ENCODE peak calls at places on chromosomes 4 and X, in ten cellular contexts. O, G, M, K, C, P, J, N, W and A are unnamed samples.
A peak's percentile ranks its signal among the peaks of the same experiment; 100 is the strongest.

GRCh38 chr4:182022899-182023298 is 220.3 kb upstream of the TENM3 start:
- DNase-seq in O (no peak), G (no peak), M (no peak), K (no peak), C (no peak), P (no peak), J (no peak), N (no peak), W (no peak), A (no peak)

GRCh38 chr4:5995901-5996623 is 22.2 kb downstream of the C4orf50 start:
- DNase-seq in O (no peak), G (no peak), M (no peak), K (peak; percentile 25), C (no peak), P (no peak), J (no peak), N (no peak), W (no peak), A (no peak)

GRCh38 chr4:27000820-27001219 is 140.2 kb downstream of the STIM2 start:
- DNase-seq in O (peak; percentile 38), G (no peak), M (no peak), K (no peak), C (no peak), P (no peak), J (no peak), N (no peak), W (no peak), A (no peak)

GRCh38 chr4:139710073-139710472 is 44.5 kb downstream of the MGST2 start:
- DNase-seq in O (no peak), G (no peak), M (peak; percentile 42), K (no peak), C (no peak), P (no peak), J (no peak), N (peak; percentile 20), W (no peak), A (no peak)

GRCh38 chr4:102564399-102564921 is 63.3 kb downstream of the NFKB1 start:
- DNase-seq in O (peak; percentile 80), G (no peak), M (peak; percentile 79), K (no peak), C (no peak), P (no peak), J (no peak), N (peak; percentile 58), W (no peak), A (no peak)

GRCh38 chr4:27913738-27914137 is 1053.1 kb downstream of the STIM2 start:
- DNase-seq in O (no peak), G (no peak), M (no peak), K (no peak), C (no peak), P (no peak), J (no peak), N (no peak), W (no peak), A (no peak)

GRCh38 chrX:144896323-144896722 is 351.0 kb upstream of the SPANXN1 start:
- DNase-seq in O (peak; percentile 0), G (no peak), M (peak; percentile 25), K (no peak), C (no peak), P (no peak), J (no peak), N (no peak), W (no peak), A (no peak)

GRCh38 chr4:169110633-169111032 is 100.6 kb upstream of the CBR4 start:
- DNase-seq in O (peak; percentile 30), G (no peak), M (peak; percentile 26), K (no peak), C (no peak), P (no peak), J (no peak), N (no peak), W (no peak), A (no peak)

GRCh38 chrX:133913658-133914388 is 71.6 kb downstream of the GPC3 start:
- DNase-seq in O (no peak), G (no peak), M (no peak), K (no peak), C (no peak), P (no peak), J (no peak), N (no peak), W (no peak), A (no peak)

GRCh38 chrX:77442728-77443127 is 4.5 kb upstream of the FGF16 start:
- DNase-seq in O (peak; percentile 80), G (no peak), M (peak; percentile 79), K (no peak), C (no peak), P (no peak), J (no peak), N (peak; percentile 41), W (no peak), A (no peak)

DNA sequence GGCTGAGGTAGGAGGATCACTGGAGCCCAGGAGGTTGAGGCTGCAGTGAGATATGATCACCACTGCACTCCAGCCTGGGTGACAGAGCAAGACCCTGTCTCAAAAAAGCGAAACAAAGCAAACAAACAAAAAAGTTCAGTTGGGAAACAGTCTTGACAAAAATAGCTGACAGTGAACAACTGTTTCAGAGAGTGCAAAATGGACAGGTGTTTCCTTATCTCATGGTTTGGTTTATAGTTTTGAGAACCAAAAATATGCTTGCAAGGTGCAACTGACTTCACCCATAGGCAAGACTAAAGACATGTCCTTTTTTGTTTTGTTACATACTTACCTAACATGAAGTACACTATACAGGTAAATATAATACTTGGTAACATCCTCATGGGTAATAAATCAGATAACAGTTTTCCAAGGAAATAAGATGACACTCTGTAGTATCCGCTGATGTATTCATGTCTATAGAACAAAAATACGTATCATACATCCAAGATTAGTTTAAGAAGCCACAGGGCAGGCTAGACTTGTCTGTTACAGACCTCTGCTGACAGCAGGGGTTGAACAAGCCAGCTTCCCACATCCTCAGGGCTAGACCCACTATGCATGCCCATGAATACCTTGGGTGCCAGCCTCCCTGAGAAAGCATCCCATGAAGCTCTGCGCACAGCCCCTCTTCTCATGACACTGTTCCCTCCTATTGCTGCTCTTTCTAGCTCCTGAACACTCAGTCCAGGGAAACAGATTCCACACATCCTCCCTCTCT is 59.3 kb downstream of the ABCG2 start:
- DNase-seq in O (no peak), G (no peak), M (no peak), K (no peak), C (no peak), P (no peak), J (no peak), N (no peak), W (no peak), A (no peak)
- H3K4me3 ChIP-seq in O (no peak overlapping the region), G (no peak overlapping the region), M (no peak overlapping the region), K (no peak overlapping the region), C (no peak overlapping the region), P (no peak overlapping the region), J (no peak overlapping the region), N (no peak overlapping the region), W (no peak overlapping the region), A (no peak overlapping the region)

DNA sequence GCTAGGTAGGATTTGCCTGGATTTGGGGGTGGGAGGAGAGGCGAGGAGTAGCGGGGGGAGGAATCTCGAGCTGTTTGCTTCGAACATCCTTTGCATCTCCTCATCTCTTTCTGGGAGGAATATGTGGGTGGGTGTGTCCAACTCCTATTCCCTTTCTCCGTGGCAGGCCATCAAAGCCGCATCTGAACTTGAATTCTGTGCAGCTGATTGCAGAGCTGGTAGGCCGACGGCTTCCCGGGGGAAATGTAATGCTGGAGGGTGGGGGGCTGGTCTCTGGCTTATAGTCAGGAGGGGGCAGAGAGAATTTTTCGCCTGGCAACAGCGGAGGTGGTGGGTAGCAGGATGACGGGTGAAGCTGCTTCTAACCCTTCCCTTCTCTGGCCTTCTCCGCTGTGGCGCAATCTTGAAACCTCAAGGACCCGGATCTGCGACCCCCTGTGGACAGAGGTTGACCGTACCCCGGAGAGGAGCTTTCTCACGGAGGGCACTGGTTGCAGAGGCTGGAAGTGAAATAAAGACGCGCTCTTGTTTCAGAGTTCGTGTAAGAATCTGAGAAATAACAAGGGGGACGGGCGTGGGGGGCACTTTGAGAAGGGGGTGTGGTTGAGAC is 654 bp downstream of the ZCCHC12 start:
- DNase-seq in O (no peak), G (no peak), M (no peak), K (no peak), C (no peak), P (no peak), J (no peak), N (no peak), W (no peak), A (no peak)
- H3K4me3 ChIP-seq in O (no peak overlapping the region), G (peak overlapping the region; percentile 39), M (peak overlapping the region; percentile 21), K (no peak overlapping the region), C (peak overlapping the region; percentile 48), P (peak overlapping the region; percentile 18), J (peak overlapping the region; percentile 45), N (peak overlapping the region; percentile 21), W (peak overlapping the region; percentile 28), A (peak overlapping the region; percentile 29)

GRCh38 chr4:158170691-158171455 is 2.0 kb downstream of the GASK1B start:
- DNase-seq in O (peak; percentile 94), G (peak; percentile 72), M (peak; percentile 73), K (peak; percentile 69), C (no peak), P (peak; percentile 45), J (peak; percentile 74), N (peak; percentile 70), W (no peak), A (no peak)

GRCh38 chr4:158171456-158171790 is 1.4 kb downstream of the GASK1B start:
- DNase-seq in O (no peak), G (no peak), M (no peak), K (no peak), C (no peak), P (no peak), J (no peak), N (no peak), W (no peak), A (no peak)

GRCh38 chr4:158169931-158170690 is 2.7 kb downstream of the GASK1B start:
- DNase-seq in O (peak; percentile 9), G (no peak), M (peak; percentile 44), K (no peak), C (no peak), P (no peak), J (no peak), N (peak; percentile 60), W (no peak), A (no peak)

GRCh38 chr4:158168606-158169005 is 4.2 kb downstream of the GASK1B start:
- DNase-seq in O (no peak), G (no peak), M (no peak), K (no peak), C (no peak), P (no peak), J (no peak), N (no peak), W (no peak), A (no peak)

DNA sequence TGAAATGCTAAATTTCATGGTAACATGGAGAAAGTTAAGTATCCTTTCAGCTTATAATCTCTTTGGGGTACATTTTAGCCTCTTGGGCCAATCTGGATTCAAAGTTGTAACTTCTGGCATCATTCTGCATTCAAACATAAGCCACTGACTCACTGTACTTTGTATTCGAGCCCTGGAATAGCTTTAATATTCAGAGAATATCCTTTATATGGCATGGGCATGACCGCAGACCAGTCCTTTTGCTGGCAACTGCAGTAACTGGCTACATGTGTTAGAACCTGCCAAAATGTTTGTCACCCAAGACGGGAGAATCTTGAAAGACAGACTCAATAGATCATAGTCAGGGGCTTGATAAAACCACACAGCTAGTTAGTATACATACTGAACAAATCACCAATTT is 3.3 kb downstream of the GASK1B start:
- DNase-seq in O (peak; percentile 30), G (no peak), M (peak; percentile 48), K (no peak), C (no peak), P (no peak), J (no peak), N (peak; percentile 44), W (no peak), A (no peak)
- H3K4me3 ChIP-seq in O (peak overlapping the region; percentile 54), G (peak overlapping the region; percentile 53), M (peak overlapping the region; percentile 67), K (peak overlapping the region; percentile 31), C (peak overlapping the region; percentile 46), P (peak overlapping the region; percentile 33), J (peak overlapping the region; percentile 65), N (no peak overlapping the region), W (no peak overlapping the region), A (no peak overlapping the region)

GRCh38 chr4:20255251-20255586 is 3.5 kb downstream of the SLIT2 start:
- DNase-seq in O (no peak), G (no peak), M (no peak), K (no peak), C (no peak), P (no peak), J (no peak), N (no peak), W (no peak), A (no peak)
- H3K4me3 ChIP-seq in O (no peak overlapping the region), G (peak overlapping the region; percentile 63), M (peak overlapping the region; percentile 72), K (peak overlapping the region; percentile 33), C (peak overlapping the region; percentile 78), P (peak overlapping the region; percentile 58), J (peak overlapping the region; percentile 77), N (peak overlapping the region; percentile 84), W (no peak overlapping the region), A (no peak overlapping the region)